ENCODE peak calls at places on chromosomes 6 and 20, in five cellular contexts. B, E, I, F and K are unnamed samples.

GRCh38 chr20:18527836-18528235 is 20.1 kb downstream of the SEC23B start:
- DNase-seq in B (no peak), E (no peak), I (no peak), F (no peak), K (no peak)

GRCh38 chr6:33926451-33926850 is 122.6 kb upstream of the MLN start:
- DNase-seq in I (peak), B (peak), E (no peak), F (peak), K (peak)

GRCh38 chr6:136123464-136123863 is 126.6 kb downstream of the MTFR2 start:
- DNase-seq in B (no peak), F (no peak), I (no peak), E (no peak), K (no peak)

GRCh38 chr6:21935561-21936028 is 342.0 kb downstream of the SOX4 start:
- DNase-seq in E (no peak), I (peak), B (peak), F (peak), K (peak)

GRCh38 chr6:487956-488355 is 96.4 kb downstream of the IRF4 start:
- DNase-seq in B (no peak), F (no peak), E (no peak), I (no peak), K (no peak)

GRCh38 chr6:10951675-10952282 is 64.9 kb downstream of the SYCP2L start:
- DNase-seq in F (peak), I (peak), B (no peak), E (peak), K (peak)

GRCh38 chr6:16757332-16757731 is 3.9 kb downstream of the ATXN1 start:
- DNase-seq in E (no peak), B (no peak), I (no peak), F (no peak), K (no peak)

GRCh38 chr20:53910312-53911002 is 159.9 kb downstream of the BCAS1 start:
- DNase-seq in E (no peak), F (no peak), I (no peak), B (no peak), K (no peak)

GRCh38 chr20:23043376-23043775 is 6.1 kb downstream of the THBD start:
- DNase-seq in F (peak), E (no peak), I (no peak), B (no peak), K (no peak)

GRCh38 chr20:57194154-57194553 is 72.3 kb downstream of the BMP7 start:
- DNase-seq in F (no peak), I (no peak), E (no peak), B (no peak), K (no peak)

GRCh38 chr20:63507083-63507743 is 8.3 kb upstream of the EEF1A2 start:
- DNase-seq in F (no peak), B (no peak), E (no peak), I (no peak), K (no peak)

GRCh38 chr20:63427724-63428330 is 44.6 kb downstream of the KCNQ2 start:
- DNase-seq in F (no peak), E (no peak), I (no peak), B (no peak), K (no peak)

GRCh38 chr20:50848846-50849673 is 54.2 kb downstream of the BCAS4 start:
- DNase-seq in I (no peak), B (no peak), E (no peak), F (peak), K (no peak)

GRCh38 chr6:148878683-148879082 is 131.9 kb downstream of the UST start:
- DNase-seq in I (no peak), B (no peak), E (no peak), F (no peak), K (no peak)

GRCh38 chr6:103379272-103379671 is 1480.4 kb downstream of the HACE1 start:
- DNase-seq in I (no peak), F (no peak), E (no peak), B (no peak), K (no peak)

GRCh38 chr6:26543953-26544352 is 5.8 kb downstream of the HMGN4 start:
- DNase-seq in B (no peak), F (peak), E (no peak), I (no peak), K (no peak)

GRCh38 chr6:14040042-14040441 is 77.5 kb upstream of the CD83 start:
- DNase-seq in I (peak), E (no peak), B (no peak), F (peak), K (no peak)

GRCh38 chr20:22555791-22556564 is 28.4 kb downstream of the FOXA2 start:
- DNase-seq in B (no peak), E (no peak), F (no peak), I (no peak), K (no peak)

GRCh38 chr20:20439602-20440001 is 71.7 kb downstream of the INSM1 start:
- DNase-seq in I (no peak), B (no peak), F (no peak), E (no peak), K (no peak)

GRCh38 chr6:87968435-87969278 is 79.0 kb upstream of the SPACA1 start:
- DNase-seq in I (peak), E (peak), F (peak), B (no peak), K (peak)

GRCh38 chr6:134822920-134823430 is 126.9 kb downstream of the ALDH8A1 start:
- DNase-seq in F (peak), I (peak), B (peak), E (peak), K (peak)

GRCh38 chr6:41584668-41585205 is 38.6 kb downstream of the FOXP4 start:
- DNase-seq in E (peak), I (peak), B (no peak), F (no peak), K (peak)

DNA sequence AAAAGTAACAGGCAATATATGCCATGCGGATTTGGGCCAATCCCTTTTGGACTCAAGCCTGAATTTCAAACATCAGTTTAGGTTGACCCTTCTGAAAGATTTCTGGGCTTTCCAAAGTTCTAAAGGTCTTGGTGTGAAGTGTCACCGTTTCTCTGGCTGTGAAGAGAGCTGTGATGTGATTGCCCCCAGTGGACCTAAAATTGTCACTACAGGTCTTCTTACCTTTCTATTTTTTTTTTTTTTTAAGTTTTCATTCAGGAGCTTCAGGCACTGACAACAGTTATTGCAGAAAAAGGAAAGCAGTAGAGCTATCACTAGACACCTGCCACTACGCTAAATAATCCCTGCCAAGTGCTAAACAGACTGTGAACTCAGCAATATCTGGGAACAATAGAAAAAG is 75.7 kb upstream of the OPRM1 start:
- DNase-seq in I (peak), E (no peak), F (no peak), B (no peak), K (peak)
- H3K27ac ChIP-seq in I (no peak), E (no peak), F (no peak), B (no peak), K (no peak)

GRCh38 chr6:83974409-83975050 is 59.0 kb upstream of the MRAP2 start:
- DNase-seq in B (no peak), F (no peak), I (no peak), E (no peak), K (no peak)

GRCh38 chr6:83978324-83978734 is 55.2 kb upstream of the MRAP2 start:
- DNase-seq in E (no peak), I (no peak), F (no peak), B (no peak), K (no peak)

GRCh38 chr6:83976871-83977270 is 56.7 kb upstream of the MRAP2 start:
- DNase-seq in F (no peak), B (no peak), E (peak), I (no peak), K (no peak)

GRCh38 chr6:83978997-83979396 is 54.6 kb upstream of the MRAP2 start:
- DNase-seq in B (no peak), E (no peak), I (no peak), F (no peak), K (no peak)

DNA sequence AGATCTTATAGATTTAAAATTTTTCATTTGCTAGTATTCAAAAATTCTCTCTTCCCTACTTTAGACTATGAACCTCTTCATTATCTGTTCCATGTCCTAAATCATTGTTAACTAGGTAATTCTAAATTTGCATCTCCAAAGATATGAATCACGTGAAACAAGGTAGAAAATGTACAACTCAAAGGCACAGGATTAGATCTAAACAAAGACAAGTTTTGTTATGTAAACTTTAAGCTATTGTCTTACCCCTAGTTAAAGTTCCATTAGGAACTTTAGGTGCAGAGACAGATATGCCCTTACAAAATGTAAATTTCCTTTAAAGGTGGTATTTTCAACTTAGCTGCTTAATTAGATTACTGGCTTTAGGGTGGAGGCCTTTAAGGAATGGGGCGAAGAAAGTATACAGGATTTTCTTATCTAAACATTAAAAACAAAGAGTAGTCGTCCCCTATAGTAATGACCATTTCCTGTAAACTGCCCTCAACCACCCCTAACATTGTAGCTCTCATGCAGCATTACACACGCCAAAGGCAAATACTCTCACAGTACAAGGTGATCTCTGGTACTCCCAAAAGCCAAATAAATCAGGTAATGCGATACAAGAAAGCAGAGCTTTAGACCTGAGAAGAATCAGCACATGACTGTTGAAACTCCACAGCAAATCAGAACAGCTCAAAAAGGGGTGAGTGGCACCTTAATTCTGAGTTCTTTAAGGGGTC is 57.4 kb upstream of the MRAP2 start:
- DNase-seq in E (no peak), I (peak), F (no peak), B (no peak), K (no peak)
- TF ChIP-seq EZH2phosphoT487 in E (no peak), I (no peak), F (no peak), B (no peak), K (no peak)

DNA sequence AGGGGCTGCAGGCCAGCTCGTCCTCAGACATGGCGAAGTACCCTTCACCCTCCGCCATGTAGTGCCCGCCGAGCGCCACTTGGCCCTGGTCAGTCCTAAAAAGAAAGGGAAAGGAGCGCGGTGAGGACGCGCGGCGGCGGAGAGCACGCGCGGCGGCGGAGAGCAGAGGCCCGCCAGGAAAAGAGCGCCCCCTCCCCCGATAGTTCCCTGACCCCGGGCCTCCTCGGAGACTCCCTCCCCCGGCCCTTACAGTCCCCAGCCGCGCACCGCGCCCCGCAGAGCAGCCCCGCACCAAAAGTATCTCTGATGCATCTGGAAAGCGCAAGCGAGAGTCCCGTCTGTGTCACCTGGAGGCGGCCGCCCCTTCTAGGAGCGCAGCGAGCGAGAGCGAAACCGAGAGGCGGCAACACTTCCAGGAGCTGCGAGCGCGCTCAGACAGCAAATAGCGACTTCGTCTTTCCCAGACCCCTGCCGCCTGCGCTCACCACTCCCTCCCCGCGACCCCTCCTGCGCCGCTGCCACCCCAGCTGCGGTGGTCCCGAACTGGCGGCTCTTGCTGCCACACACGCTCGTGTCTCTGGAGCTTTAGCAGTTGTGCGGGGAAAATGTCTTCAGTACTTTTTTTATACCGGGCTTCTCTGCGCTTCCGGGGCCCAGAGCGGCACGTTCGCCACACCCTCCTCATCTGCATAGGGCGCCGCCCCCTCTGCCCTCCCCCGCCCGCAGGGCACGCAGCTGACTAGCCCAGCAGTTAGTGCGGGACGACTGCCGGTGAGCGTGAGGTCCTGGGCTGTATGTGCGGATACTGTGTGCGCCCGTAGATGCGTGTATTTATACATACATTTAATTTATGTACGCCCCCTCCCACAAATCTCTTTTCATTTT is at the start of gene TENT5A:
- DNase-seq in I (peak), F (no peak), B (peak), E (peak), K (peak)
- TF ChIP-seq CTCF in I (peak), F (no peak), B (no peak), E (peak), K (peak)

GRCh38 chr6:118710616-118711015 is 59.2 kb upstream of the CEP85L start:
- DNase-seq in B (no peak), I (no peak), E (no peak), F (no peak), K (no peak)
- H3K27ac ChIP-seq in B (no peak), I (no peak), E (no peak), F (peak), K (no peak)

GRCh38 chr6:144006731-144007454 is 1.2 kb downstream of the PLAGL1 start:
- DNase-seq in E (peak), I (peak), F (no peak), B (peak), K (peak)
- TF ChIP-seq EZH2phosphoT487 in E (no peak), I (no peak), F (no peak), B (no peak), K (peak)

GRCh38 chr6:105790635-105791034 is 295.5 kb upstream of the PRDM1 start:
- DNase-seq in E (no peak), B (no peak), I (peak), F (peak), K (no peak)

GRCh38 chr6:105794870-105795269 is 291.3 kb upstream of the PRDM1 start:
- DNase-seq in E (no peak), B (no peak), F (peak), I (no peak), K (no peak)

GRCh38 chr6:105794263-105794662 is 291.9 kb upstream of the PRDM1 start:
- DNase-seq in B (no peak), F (peak), E (peak), I (peak), K (peak)

GRCh38 chr6:105791569-105792318 is 294.4 kb upstream of the PRDM1 start:
- DNase-seq in F (peak), B (no peak), E (no peak), I (no peak), K (no peak)

GRCh38 chr6:105793132-105793531 is 293.0 kb upstream of the PRDM1 start:
- DNase-seq in I (no peak), F (peak), B (no peak), E (no peak), K (no peak)
- TF ChIP-seq CTCF in I (no peak), F (peak), B (no peak), E (no peak), K (no peak)

DNA sequence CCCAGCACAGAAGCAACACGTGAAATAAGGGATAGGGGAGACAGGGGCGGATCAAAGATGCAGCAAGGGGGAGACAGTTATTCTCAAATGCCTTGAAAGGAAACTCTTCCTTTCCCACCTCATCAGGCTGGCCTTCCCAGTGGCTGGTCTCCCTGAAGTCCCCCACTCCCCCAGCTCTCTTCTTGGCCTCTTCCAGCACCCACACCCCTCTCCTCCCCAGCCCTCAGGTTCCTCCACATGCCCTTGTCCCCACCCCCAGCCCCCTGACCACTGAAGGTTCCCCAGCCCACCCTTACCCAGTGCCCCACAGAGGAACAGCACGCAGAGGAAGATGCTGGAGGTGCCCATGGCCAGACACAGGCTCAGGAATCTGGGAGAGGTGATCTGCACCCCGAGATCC is 1.7 kb upstream of the LY6G6D start:
- DNase-seq in F (no peak), B (no peak), I (no peak), E (no peak), K (no peak)
- H3K27ac ChIP-seq in F (no peak), B (no peak), I (no peak), E (peak), K (no peak)

GRCh38 chr20:61460261-61461047 is 208.4 kb downstream of the CDH4 start:
- DNase-seq in I (peak), F (no peak), B (no peak), E (no peak), K (no peak)
- TF ChIP-seq EZH2phosphoT487 in I (no peak), F (no peak), B (no peak), E (no peak), K (no peak)

DNA sequence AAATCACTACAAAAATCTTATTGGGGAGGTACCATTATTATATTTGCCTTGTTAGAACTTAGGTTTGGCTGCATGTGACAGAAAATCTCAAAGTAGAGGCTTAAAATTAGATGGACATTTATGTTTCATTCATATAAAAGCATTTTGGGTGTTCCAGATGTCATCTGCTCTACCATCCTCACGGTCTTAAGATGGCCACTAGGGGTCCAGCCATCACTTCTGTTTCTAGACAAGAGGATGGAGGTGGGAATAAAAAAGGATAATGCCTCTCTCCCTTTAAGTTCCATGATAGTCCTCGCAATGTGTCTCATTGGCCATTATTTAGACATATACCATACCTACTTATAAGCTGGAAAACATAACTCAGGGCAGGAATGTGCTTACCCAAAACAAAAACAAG is 929.5 kb downstream of the KIF16B start:
- DNase-seq in B (no peak), I (peak), E (no peak), F (peak), K (no peak)
- TF ChIP-seq CTCF in B (peak), I (peak), E (no peak), F (peak), K (peak)